ENCODE peak calls at places on chromosomes 13 and 19, in ten cellular contexts. U is AG09309; E is astrocyte of the hippocampus; A is stimulated activated CD8-positive, alpha-beta memory T cell treated with anti-CD3 and anti-CD28 coated beads, Interleukin-12 subunit alpha, Interleukin-12 subunit beta, amount 100 ng/mL, for 4 hours; K is A172; S is NT2/D1; V is GM10248; W is GM03348; P is stimulated activated CD4-positive, alpha-beta T cell treated with anti-CD3 and anti-CD28 coated beads, Interleukin-4, amount 100 ng/mL, for 48 hours; T is uterus. L is an unnamed sample.

GRCh38 chr19:31596751-31597150 is 247.5 kb upstream of the TSHZ3 start:
- DNase-seq in V (no peak), S (no peak), E (no peak), W (no peak), A (no peak), P (no peak), U (no peak), K (no peak), T (no peak), L (no peak)

GRCh38 chr19:3387645-3388589 is 21.5 kb downstream of the NFIC start:
- DNase-seq in W (peak), V (no peak), A (no peak), S (no peak), E (peak), P (no peak), K (peak), U (no peak), T (peak), L (no peak)

GRCh38 chr19:37484406-37485115 is 15.4 kb downstream of the ZNF570 start:
- DNase-seq in K (no peak), W (no peak), P (no peak), T (no peak), A (no peak), V (no peak), S (no peak), U (no peak), E (peak), L (no peak)

GRCh38 chr19:18809149-18809978 is 18.3 kb upstream of the COMP start:
- DNase-seq in A (no peak), P (no peak), K (peak), T (peak), S (no peak), E (no peak), W (peak), V (no peak), U (peak), L (no peak)

GRCh38 chr19:42255766-42256750 is 1.1 kb upstream of the ERF start:
- DNase-seq in S (no peak), V (no peak), T (peak), K (peak), P (no peak), W (peak), A (no peak), U (no peak), E (peak), L (no peak)

GRCh38 chr19:13004273-13004672 is 9.0 kb downstream of the NFIX start:
- DNase-seq in S (no peak), V (no peak), P (no peak), T (no peak), W (no peak), U (no peak), E (peak), A (no peak), K (no peak), L (no peak)

GRCh38 chr19:15379996-15380647 is 535 bp upstream of the AKAP8 start:
- DNase-seq in K (peak), A (no peak), W (no peak), E (peak), T (peak), V (peak), P (no peak), U (no peak), S (peak), L (no peak)

GRCh38 chr13:34627499-34627898 is 314.6 kb upstream of the NBEA start:
- DNase-seq in K (no peak), S (no peak), E (no peak), A (no peak), P (no peak), U (no peak), W (no peak), V (no peak), T (no peak), L (no peak)

GRCh38 chr13:107450931-107451330 is 764.4 kb downstream of the LIG4 start:
- DNase-seq in A (no peak), T (peak), K (peak), P (no peak), E (peak), S (no peak), U (peak), V (no peak), W (peak), L (no peak)

GRCh38 chr19:45711851-45712698 is 18.6 kb downstream of the FBXO46 start:
- DNase-seq in E (no peak), P (no peak), W (no peak), S (no peak), A (no peak), K (no peak), V (no peak), T (no peak), U (no peak), L (no peak)